ENCODE peak calls at places on chromosome 20, in five cellular contexts. R is NCI-H774; I is fibroblast of the conjunctiva; F is CD8-positive, alpha-beta T cell; U is putamen. T is an unnamed sample.

GRCh38 chr20:9467995-9468394 is 46.4 kb upstream of the LAMP5 start:
- DNase-seq in R (no peak), I (no peak), F (no peak), U (no peak), T (no peak)

GRCh38 chr20:49517509-49518100 is 35.1 kb upstream of the KCNB1 start:
- DNase-seq in R (no peak), I (no peak), F (no peak), U (no peak), T (no peak)

GRCh38 chr20:12294684-12295083 is 377.0 kb downstream of the BTBD3 start:
- DNase-seq in R (no peak), I (no peak), F (no peak), U (no peak), T (no peak)

GRCh38 chr20:34525709-34526416 is 9.6 kb downstream of the DYNLRB1 start:
- DNase-seq in R (no peak), I (peak; percentile 96), F (peak; percentile 29), U (peak; percentile 62), T (peak; percentile 41)

GRCh38 chr20:25042531-25043498 is 15.1 kb downstream of the ACSS1 start:
- DNase-seq in R (no peak), I (no peak), F (peak; percentile 71), U (no peak), T (no peak)

GRCh38 chr20:63047267-63047666 is 40.5 kb upstream of the BHLHE23 start:
- DNase-seq in R (no peak), I (no peak), F (no peak), U (no peak), T (no peak)

GRCh38 chr20:12581644-12582350 is 427.0 kb upstream of the SPTLC3 start:
- DNase-seq in R (no peak), I (no peak), F (no peak), U (no peak), T (no peak)

GRCh38 chr20:6819599-6819998 is 52.1 kb downstream of the BMP2 start:
- DNase-seq in R (no peak), I (no peak), F (no peak), U (no peak), T (peak; percentile 11)

GRCh38 chr20:10696650-10697049 is 22.9 kb upstream of the JAG1 start:
- DNase-seq in R (no peak), I (no peak), F (no peak), U (no peak), T (no peak)

GRCh38 chr20:8018928-8019177 is 708 bp downstream of the TMX4 start:
- DNase-seq in R (no peak), I (no peak), F (no peak), U (no peak), T (peak; percentile 69)

GRCh38 chr20:48767269-48767960 is 60.4 kb downstream of the PREX1 start:
- DNase-seq in R (no peak), I (no peak), F (no peak), U (no peak), T (no peak)

GRCh38 chr20:461254-462198 is 807 bp downstream of the TBC1D20 start:
- DNase-seq in R (no peak), I (no peak), F (no peak), U (no peak), T (peak; percentile 38)

GRCh38 chr20:16864069-16864468 is 115.9 kb downstream of the OTOR start:
- DNase-seq in R (no peak), I (no peak), F (no peak), U (peak; percentile 45), T (no peak)

GRCh38 chr20:54549523-54550326 is 74.3 kb downstream of the DOK5 start:
- DNase-seq in R (no peak), I (no peak), F (no peak), U (no peak), T (no peak)

GRCh38 chr20:48166082-48166835 is 381.0 kb upstream of the SULF2 start:
- DNase-seq in R (no peak), I (no peak), F (no peak), U (no peak), T (no peak)

GRCh38 chr20:24695529-24696225 is 226.2 kb downstream of the SYNDIG1 start:
- DNase-seq in R (no peak), I (no peak), F (no peak), U (no peak), T (no peak)

GRCh38 chr20:654427-654770 is 1.4 kb upstream of the SRXN1 start:
- DNase-seq in R (no peak), I (no peak), F (no peak), U (no peak), T (no peak)

GRCh38 chr20:6142348-6142993 is 19.6 kb upstream of the FERMT1 start:
- DNase-seq in R (peak; percentile 26), I (peak; percentile 40), F (no peak), U (peak; percentile 42), T (peak; percentile 51)

GRCh38 chr20:25079171-25079570 is 2.8 kb downstream of the VSX1 start:
- DNase-seq in R (no peak), I (no peak), F (peak; percentile 39), U (no peak), T (no peak)

GRCh38 chr20:24406761-24407550 is 62.5 kb upstream of the SYNDIG1 start:
- DNase-seq in R (no peak), I (no peak), F (no peak), U (no peak), T (no peak)

GRCh38 chr20:62409935-62410741 is 3.1 kb upstream of the CABLES2 start:
- DNase-seq in R (peak; percentile 45), I (no peak), F (no peak), U (no peak), T (peak; percentile 87)

GRCh38 chr20:64224344-64225165 is 31.0 kb upstream of the PCMTD2 start:
- DNase-seq in R (no peak), I (peak; percentile 24), F (no peak), U (no peak), T (no peak)

GRCh38 chr20:45506398-45506797 is 9.0 kb downstream of the SPINT3 start:
- DNase-seq in R (no peak), I (no peak), F (no peak), U (no peak), T (no peak)

GRCh38 chr20:25863536-25864325 is 167.1 kb upstream of the ZNF337 start:
- DNase-seq in R (no peak), I (no peak), F (no peak), U (no peak), T (no peak)

GRCh38 chr20:40477805-40478204 is 211.2 kb downstream of the MAFB start:
- DNase-seq in R (no peak), I (no peak), F (no peak), U (no peak), T (no peak)

GRCh38 chr20:2799271-2799670 is 1.2 kb downstream of the CPXM1 start:
- DNase-seq in R (no peak), I (no peak), F (no peak), U (no peak), T (no peak)

GRCh38 chr20:11604339-11604738 is 313.4 kb upstream of the BTBD3 start:
- DNase-seq in R (no peak), I (no peak), F (no peak), U (no peak), T (no peak)

GRCh38 chr20:43723194-43723593 is 3.6 kb downstream of the GTSF1L start:
- DNase-seq in R (no peak), I (no peak), F (no peak), U (no peak), T (no peak)

GRCh38 chr20:1526310-1526709 is 31.2 kb downstream of the SIRPD start:
- DNase-seq in R (no peak), I (no peak), F (no peak), U (no peak), T (no peak)

T was measured in COR-L47.